ENCODE peak calls at places on chromosomes 6 and 20, in eight cellular contexts. P is MCF 10A, M is foreskin fibroblast, H is NCI-H1092, D is anterior cingulate cortex, U is epithelial cell of esophagus, J is NCI-H345, R is EL. N is an unnamed sample.

GRCh38 chr6:35728663-35729348 is 8.0 kb upstream of the ARMC12 start:
- DNase-seq in P (peak), M (no peak), H (no peak), D (peak), U (peak), J (peak), R (no peak), N (no peak)

GRCh38 chr20:31927758-31928157 is 24.1 kb downstream of the PDRG1 start:
- DNase-seq in P (no peak), M (no peak), H (no peak), D (no peak), U (no peak), J (no peak), R (no peak), N (no peak)

GRCh38 chr6:90668141-90668540 is 81.3 kb upstream of the MAP3K7 start:
- DNase-seq in P (no peak), M (no peak), H (no peak), D (no peak), U (no peak), J (no peak), R (no peak), N (no peak)

GRCh38 chr6:98067375-98067774 is 767.0 kb upstream of the POU3F2 start:
- DNase-seq in P (no peak), M (no peak), H (no peak), D (no peak), U (no peak), J (peak), R (no peak), N (no peak)

GRCh38 chr6:31837612-31838553 is 10.3 kb downstream of the HSPA1B start:
- DNase-seq in P (no peak), M (no peak), H (no peak), D (no peak), U (no peak), J (no peak), R (no peak), N (no peak)

GRCh38 chr20:43840382-43841070 is 74.1 kb upstream of the TOX2 start:
- DNase-seq in P (peak), M (no peak), H (peak), D (no peak), U (no peak), J (peak), R (peak), N (no peak)

GRCh38 chr6:125750692-125751333 is 1.4 kb downstream of the HEY2 start:
- DNase-seq in P (no peak), M (no peak), H (no peak), D (no peak), U (no peak), J (no peak), R (no peak), N (no peak)

GRCh38 chr6:4906942-4907300 is 96.9 kb downstream of the RPP40 start:
- DNase-seq in P (no peak), M (no peak), H (no peak), D (no peak), U (no peak), J (no peak), R (no peak), N (peak)

GRCh38 chr20:50996901-50997830 is 25.7 kb downstream of the KCNG1 start:
- DNase-seq in P (peak), M (no peak), H (no peak), D (no peak), U (peak), J (no peak), R (peak), N (peak)

N was measured in AG08395.